ENCODE peak calls at places on chromosome 12, in four cellular contexts. P, L, R and V are unnamed samples.

GRCh38 chr12:87642245-87642644 is 387.0 kb downstream of the C12orf50 start:
- DNase-seq in P (no peak), L (no peak), R (no peak), V (no peak)

GRCh38 chr12:91171475-91171874 is 11.1 kb downstream of the DCN start:
- DNase-seq in P (no peak), L (peak), R (no peak), V (no peak)

GRCh38 chr12:13380297-13380696 is 183.8 kb downstream of the EMP1 start:
- DNase-seq in P (no peak), L (no peak), R (no peak), V (no peak)

GRCh38 chr12:102518871-102519270 is 38.5 kb upstream of the IGF1 start:
- DNase-seq in P (no peak), L (no peak), R (no peak), V (no peak)

GRCh38 chr12:75657866-75658265 is 146.5 kb upstream of the KRR1 start:
- DNase-seq in P (no peak), L (no peak), R (no peak), V (no peak)

GRCh38 chr12:32702470-32702869 is 23.4 kb downstream of the DNM1L start:
- DNase-seq in P (no peak), L (no peak), R (no peak), V (no peak)

GRCh38 chr12:50102186-50102585 is 1.6 kb upstream of the GPD1 start:
- DNase-seq in P (no peak), L (no peak), R (no peak), V (no peak)

GRCh38 chr12:111451649-111452129 is 46.0 kb downstream of the SH2B3 start:
- DNase-seq in P (no peak), L (no peak), R (peak), V (peak)

GRCh38 chr12:59179231-59179630 is 258.9 kb upstream of the LRIG3 start:
- DNase-seq in P (no peak), L (no peak), R (no peak), V (no peak)

GRCh38 chr12:6978188-6978986 is 7.7 kb downstream of the EMG1 start:
- DNase-seq in P (no peak), L (no peak), R (no peak), V (no peak)

DNA sequence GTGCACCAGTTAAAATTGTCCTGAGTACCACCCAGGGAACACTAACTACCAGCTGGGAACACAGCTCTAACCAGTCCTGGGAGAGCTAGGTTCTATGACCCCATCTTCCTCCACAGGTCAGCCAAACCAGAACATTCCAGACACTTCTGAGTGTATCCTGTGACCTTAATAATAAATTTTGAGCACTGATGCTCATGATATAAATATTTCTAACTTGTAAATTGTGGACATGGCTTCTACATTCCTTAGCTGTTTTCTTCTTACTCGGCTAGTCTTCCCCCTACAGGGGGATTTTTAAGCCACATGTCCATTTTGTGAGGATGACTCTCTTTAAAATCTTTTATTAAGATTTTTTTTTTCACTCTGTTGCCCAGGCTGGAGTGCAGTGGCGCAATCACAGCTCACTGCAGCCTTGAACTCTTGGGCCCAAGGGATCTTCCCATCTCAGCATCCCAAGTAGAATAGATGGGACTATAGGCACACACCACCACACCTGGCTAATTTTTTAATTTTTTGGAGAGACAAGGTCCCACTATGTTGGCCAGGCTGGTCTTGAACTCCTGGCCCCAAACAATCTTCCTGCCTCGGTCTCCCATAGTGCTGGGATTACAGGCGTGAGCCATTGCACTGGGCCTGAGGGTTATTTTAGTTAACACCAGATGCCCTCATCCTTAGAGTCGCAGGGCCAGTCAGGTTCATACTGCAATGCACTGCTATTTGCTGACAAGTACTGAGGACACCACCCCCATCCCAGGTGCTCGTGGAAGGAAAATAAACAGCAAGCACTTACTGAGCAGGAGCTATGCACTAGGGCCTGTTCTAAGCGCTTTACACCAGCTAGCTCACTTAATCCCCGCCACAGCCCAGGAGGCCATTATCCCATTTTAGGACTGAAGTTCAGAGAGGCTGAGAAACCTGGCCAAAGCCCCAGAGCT is 142.6 kb upstream of the NCOR2 start:
- DNase-seq in P (no peak), L (no peak), R (no peak), V (no peak)
- TF ChIP-seq CTCF in P (no peak), L (no peak), R (no peak), V (no peak)

GRCh38 chr12:124273630-124274029 is 21.3 kb upstream of the RFLNA start:
- DNase-seq in P (no peak), L (no peak), R (peak), V (peak)
- TF ChIP-seq CTCF in P (no peak), L (no peak), R (peak), V (no peak)

GRCh38 chr12:85310456-85311076 is 30.5 kb downstream of the ALX1 start:
- DNase-seq in P (no peak), L (no peak), R (peak), V (no peak)
- TF ChIP-seq CTCF in P (no peak), L (peak), R (peak), V (no peak)

DNA sequence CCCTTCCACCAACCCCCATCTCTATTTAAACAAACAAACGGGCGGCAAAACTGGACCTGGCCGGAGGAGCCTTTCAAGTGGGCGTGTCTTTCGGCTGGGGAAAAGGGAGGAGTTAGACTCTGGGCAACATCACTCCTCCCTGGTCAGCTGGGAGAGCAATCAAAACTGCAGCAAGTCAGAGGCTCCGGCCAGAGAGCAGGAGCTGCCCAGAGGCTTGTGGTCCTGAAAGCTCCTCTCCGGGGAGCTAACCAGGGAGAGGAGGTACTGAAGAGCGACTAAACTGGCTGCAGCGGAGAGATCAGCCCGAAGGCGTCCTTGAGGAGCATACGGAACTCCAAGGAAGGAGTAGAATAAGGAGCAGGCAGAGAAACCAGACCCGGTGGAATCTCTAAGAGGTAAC is at the start of gene NEUROD4:
- DNase-seq in P (peak), L (peak), R (no peak), V (peak)
- TF ChIP-seq CTCF in P (no peak), L (no peak), R (no peak), V (no peak)

GRCh38 chr12:114636723-114637480 is 47.1 kb downstream of the TBX3 start:
- DNase-seq in P (no peak), L (no peak), R (no peak), V (no peak)
- TF ChIP-seq CTCF in P (peak), L (no peak), R (peak), V (no peak)

DNA sequence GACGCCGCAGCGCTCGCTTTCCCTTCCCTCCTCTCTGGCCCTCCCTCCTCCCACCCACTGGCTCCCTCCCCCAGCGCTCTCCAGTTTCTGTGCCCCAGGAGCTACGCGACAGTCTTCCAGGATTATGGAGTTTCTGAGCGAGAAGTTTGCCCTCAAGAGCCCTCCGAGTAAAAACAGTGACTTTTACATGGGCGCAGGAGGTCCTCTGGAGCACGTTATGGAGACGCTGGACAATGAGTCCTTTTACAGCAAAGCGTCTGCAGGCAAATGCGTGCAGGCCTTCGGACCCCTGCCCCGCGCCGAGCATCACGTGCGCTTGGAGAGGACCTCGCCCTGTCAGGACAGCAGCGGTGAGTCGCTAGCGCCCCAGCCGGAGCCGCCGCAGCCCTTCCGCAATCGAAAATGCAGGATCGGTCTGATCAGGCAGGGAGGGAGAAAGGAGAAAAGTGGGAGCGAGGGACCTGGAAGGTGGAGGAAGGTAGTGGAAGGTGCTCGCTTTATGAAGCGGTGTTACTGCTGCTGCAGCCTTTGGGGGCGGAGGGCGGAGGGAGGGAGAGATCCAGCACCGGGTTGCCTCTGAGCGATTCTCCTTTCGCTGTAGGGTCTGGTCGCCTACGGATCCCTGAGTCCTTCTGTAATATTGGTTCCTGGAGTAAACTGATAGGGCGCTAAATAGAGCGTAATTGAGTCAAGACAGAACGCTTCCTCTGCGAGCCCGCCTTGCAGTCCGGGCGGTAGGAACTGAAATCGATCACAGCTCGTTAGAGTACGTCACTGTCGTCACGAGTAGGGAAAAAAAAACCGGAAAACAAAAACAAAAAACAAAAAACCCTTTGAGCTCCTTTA is at the start of gene ALX1:
- DNase-seq in P (no peak), L (no peak), R (no peak), V (peak)
- TF ChIP-seq CTCF in P (no peak), L (no peak), R (no peak), V (no peak)